ENCODE peak calls at places on chromosomes 11 and 22, in eight cellular contexts. H, D, P, K, A, M, C and I are unnamed samples.

GRCh38 chr11:1041936-1042608 is 5.6 kb upstream of the MUC6 start:
- DNase-seq in C (no peak), P (no peak), H (no peak), K (peak), D (no peak), M (no peak), A (no peak), I (no peak)

GRCh38 chr11:35144103-35144741 is 5.3 kb downstream of the CD44 start:
- DNase-seq in P (no peak), M (peak), C (peak), A (no peak), D (peak), H (peak), K (no peak), I (no peak)

GRCh38 chr11:36699271-36699670 is 101.2 kb upstream of the RAG2 start:
- DNase-seq in H (no peak), D (no peak), P (no peak), C (no peak), M (no peak), K (no peak), A (no peak), I (no peak)

GRCh38 chr11:111944651-111945051 is 7.5 kb downstream of the DIXDC1 start:
- DNase-seq in D (no peak), H (peak), P (no peak), K (no peak), A (peak), M (peak), C (no peak), I (no peak)

GRCh38 chr11:23124249-23124648 is 264.0 kb upstream of the CCDC179 start:
- DNase-seq in H (peak), K (no peak), C (no peak), M (peak), P (no peak), A (no peak), D (no peak), I (no peak)

GRCh38 chr11:67648140-67648795 is 2.3 kb downstream of the ACY3 start:
- DNase-seq in A (no peak), M (no peak), K (no peak), C (peak), H (no peak), P (no peak), D (peak), I (no peak)

GRCh38 chr11:14713518-14714244 is 70.1 kb downstream of the PDE3B start:
- DNase-seq in A (no peak), C (no peak), H (no peak), D (no peak), M (no peak), K (no peak), P (no peak), I (no peak)

GRCh38 chr11:12591706-12592105 is 82.5 kb upstream of the TEAD1 start:
- DNase-seq in C (no peak), D (no peak), H (no peak), P (no peak), A (no peak), K (no peak), M (no peak), I (no peak)

GRCh38 chr22:48511781-48512327 is 1315.8 kb downstream of the BRD1 start:
- DNase-seq in A (no peak), P (no peak), M (no peak), H (no peak), C (no peak), D (no peak), K (no peak), I (no peak)

GRCh38 chr11:1920909-1921575 is 1.5 kb downstream of the TNNT3 start:
- DNase-seq in C (no peak), D (no peak), P (no peak), H (peak), M (no peak), K (no peak), A (no peak), I (no peak)

GRCh38 chr11:202490-202889 is 4.7 kb downstream of the BET1L start:
- DNase-seq in P (no peak), M (no peak), D (no peak), K (no peak), A (no peak), H (no peak), C (peak), I (no peak)

GRCh38 chr22:20802452-20802851 is 28.5 kb downstream of the SERPIND1 start:
- DNase-seq in C (no peak), A (no peak), H (no peak), D (no peak), P (no peak), K (no peak), M (no peak), I (no peak)

GRCh38 chr11:628056-628455 is 1.1 kb upstream of the SCT start:
- DNase-seq in M (no peak), A (no peak), P (no peak), K (no peak), C (no peak), H (no peak), D (no peak), I (no peak)

GRCh38 chr11:61760946-61761345 is 8.5 kb downstream of the MYRF start:
- DNase-seq in H (no peak), P (no peak), C (no peak), M (no peak), D (no peak), K (no peak), A (no peak), I (peak)

GRCh38 chr22:44181033-44181911 is 547 bp downstream of the PARVG start:
- DNase-seq in M (no peak), P (no peak), D (peak), A (no peak), C (peak), H (no peak), K (no peak), I (no peak)

GRCh38 chr11:65013130-65013691 is 749 bp upstream of the ARL2 start:
- DNase-seq in K (peak), P (peak), C (peak), M (peak), H (no peak), D (peak), A (peak), I (peak)

GRCh38 chr11:100512475-100512874 is 174.6 kb upstream of the ARHGAP42 start:
- DNase-seq in H (peak), A (no peak), C (no peak), M (peak), K (no peak), P (no peak), D (no peak), I (no peak)

GRCh38 chr11:66789097-66789890 is 53.9 kb upstream of the RCE1 start:
- DNase-seq in H (no peak), K (peak), C (no peak), D (no peak), M (peak), A (no peak), P (peak), I (no peak)

GRCh38 chr11:128200467-128200866 is 386.9 kb downstream of the ETS1 start:
- DNase-seq in A (no peak), P (no peak), K (no peak), C (no peak), H (no peak), D (no peak), M (no peak), I (no peak)

GRCh38 chr11:72552399-72552910 is 118.1 kb upstream of the CLPB start:
- DNase-seq in M (no peak), D (no peak), A (no peak), C (no peak), H (peak), P (no peak), K (no peak), I (no peak)

GRCh38 chr11:75275581-75275980 is 35.0 kb downstream of the TPBGL start:
- DNase-seq in C (peak), H (no peak), P (no peak), M (peak), D (peak), A (no peak), K (no peak), I (peak)

GRCh38 chr11:33965032-33965431 is 73.2 kb upstream of the LMO2 start:
- DNase-seq in C (no peak), P (no peak), M (no peak), D (no peak), K (no peak), H (no peak), A (no peak), I (no peak)

GRCh38 chr11:123195182-123196059 is at the start of gene CLMP:
- DNase-seq in M (peak), P (no peak), C (no peak), K (no peak), H (peak), D (no peak), A (peak), I (no peak)

GRCh38 chr11:128302425-128303186 is 284.8 kb downstream of the ETS1 start:
- DNase-seq in M (no peak), K (no peak), H (no peak), C (peak), D (peak), A (no peak), P (no peak), I (no peak)

GRCh38 chr11:11464555-11464954 is 111.5 kb upstream of the CSNK2A3 start:
- DNase-seq in A (no peak), D (no peak), C (no peak), M (peak), P (no peak), K (no peak), H (peak), I (no peak)

GRCh38 chr11:122649133-122649532 is 6.4 kb upstream of the UBASH3B start:
- DNase-seq in A (no peak), M (no peak), K (no peak), P (no peak), D (no peak), H (no peak), C (no peak), I (no peak)

GRCh38 chr11:102385053-102385976 is 38.3 kb downstream of the BIRC2 start:
- DNase-seq in K (no peak), M (no peak), D (no peak), A (no peak), C (no peak), H (no peak), P (no peak), I (no peak)

GRCh38 chr11:125999234-125999880 is 53.5 kb downstream of the VSIG10L2 start:
- DNase-seq in K (no peak), H (no peak), M (no peak), P (no peak), C (no peak), D (no peak), A (no peak), I (no peak)